ENCODE peak calls at places on chromosomes 13 and 19, in seven cellular contexts. One of them, this sample, is unnamed.

GRCh38 chr13:27853345-27853744 is 61.1 kb downstream of the GSX1 start:
- DNase-seq in activated B cell treated with CpG ODN at 0.5 μM for 24 hours: no peak
- DNase-seq in astrocyte of the cerebellum: no peak
- DNase-seq in cardiac fibroblast: no peak
- DNase-seq in thoracic aorta: no peak
- DNase-seq in fibroblast of mammary gland: no peak
- DNase-seq in kidney: no peak
- DNase-seq in this sample: no peak

GRCh38 chr13:59603646-59604045 is 560.1 kb downstream of the DIAPH3 start:
- DNase-seq in activated B cell treated with CpG ODN at 0.5 μM for 24 hours: no peak
- DNase-seq in astrocyte of the cerebellum: no peak
- DNase-seq in cardiac fibroblast: no peak
- DNase-seq in thoracic aorta: no peak
- DNase-seq in fibroblast of mammary gland: no peak
- DNase-seq in kidney: no peak
- DNase-seq in this sample: no peak

GRCh38 chr19:46732172-46732938 is 13.5 kb upstream of the FKRP start:
- DNase-seq in activated B cell treated with CpG ODN at 0.5 μM for 24 hours: no peak
- DNase-seq in astrocyte of the cerebellum: no peak
- DNase-seq in cardiac fibroblast: no peak
- DNase-seq in thoracic aorta: no peak
- DNase-seq in fibroblast of mammary gland: no peak
- DNase-seq in kidney: no peak
- DNase-seq in this sample: peak

GRCh38 chr13:113834496-113835200 is 29.2 kb downstream of the GAS6 start:
- DNase-seq in activated B cell treated with CpG ODN at 0.5 μM for 24 hours: no peak
- DNase-seq in astrocyte of the cerebellum: no peak
- DNase-seq in cardiac fibroblast: no peak
- DNase-seq in thoracic aorta: no peak
- DNase-seq in fibroblast of mammary gland: no peak
- DNase-seq in kidney: peak
- DNase-seq in this sample: no peak

GRCh38 chr19:10226376-10227214 is 4.5 kb downstream of the S1PR2 start:
- DNase-seq in activated B cell treated with CpG ODN at 0.5 μM for 24 hours: no peak
- DNase-seq in astrocyte of the cerebellum: no peak
- DNase-seq in cardiac fibroblast: peak
- DNase-seq in thoracic aorta: no peak
- DNase-seq in fibroblast of mammary gland: peak
- DNase-seq in kidney: peak
- DNase-seq in this sample: no peak

GRCh38 chr19:35224681-35225604 is 3.6 kb downstream of the FAM187B start:
- DNase-seq in activated B cell treated with CpG ODN at 0.5 μM for 24 hours: peak
- DNase-seq in astrocyte of the cerebellum: no peak
- DNase-seq in cardiac fibroblast: no peak
- DNase-seq in thoracic aorta: no peak
- DNase-seq in fibroblast of mammary gland: no peak
- DNase-seq in kidney: no peak
- DNase-seq in this sample: no peak

GRCh38 chr19:860481-861098 is 1.1 kb downstream of the CFD start:
- DNase-seq in activated B cell treated with CpG ODN at 0.5 μM for 24 hours: peak
- DNase-seq in astrocyte of the cerebellum: no peak
- DNase-seq in cardiac fibroblast: peak
- DNase-seq in thoracic aorta: no peak
- DNase-seq in fibroblast of mammary gland: peak
- DNase-seq in kidney: peak
- DNase-seq in this sample: no peak

GRCh38 chr19:11137542-11138384 is 17.8 kb downstream of the SPC24 start:
- DNase-seq in activated B cell treated with CpG ODN at 0.5 μM for 24 hours: no peak
- DNase-seq in astrocyte of the cerebellum: peak
- DNase-seq in cardiac fibroblast: peak
- DNase-seq in thoracic aorta: peak
- DNase-seq in fibroblast of mammary gland: peak
- DNase-seq in kidney: peak
- DNase-seq in this sample: no peak

GRCh38 chr19:31596751-31597150 is 247.5 kb upstream of the TSHZ3 start:
- DNase-seq in activated B cell treated with CpG ODN at 0.5 μM for 24 hours: no peak
- DNase-seq in astrocyte of the cerebellum: no peak
- DNase-seq in cardiac fibroblast: no peak
- DNase-seq in thoracic aorta: no peak
- DNase-seq in fibroblast of mammary gland: no peak
- DNase-seq in kidney: no peak
- DNase-seq in this sample: no peak

GRCh38 chr19:28396259-28396940 is 816.6 kb downstream of the UQCRFS1 start:
- DNase-seq in activated B cell treated with CpG ODN at 0.5 μM for 24 hours: no peak
- DNase-seq in astrocyte of the cerebellum: no peak
- DNase-seq in cardiac fibroblast: no peak
- DNase-seq in thoracic aorta: no peak
- DNase-seq in fibroblast of mammary gland: no peak
- DNase-seq in kidney: no peak
- DNase-seq in this sample: no peak

GRCh38 chr19:5254944-5255343 is 85.7 kb downstream of the PTPRS start:
- DNase-seq in activated B cell treated with CpG ODN at 0.5 μM for 24 hours: no peak
- DNase-seq in astrocyte of the cerebellum: no peak
- DNase-seq in cardiac fibroblast: no peak
- DNase-seq in thoracic aorta: no peak
- DNase-seq in fibroblast of mammary gland: no peak
- DNase-seq in kidney: peak
- DNase-seq in this sample: no peak

GRCh38 chr19:1655131-1655981 is 2.9 kb upstream of the TCF3 start:
- DNase-seq in activated B cell treated with CpG ODN at 0.5 μM for 24 hours: no peak
- DNase-seq in astrocyte of the cerebellum: no peak
- DNase-seq in cardiac fibroblast: no peak
- DNase-seq in thoracic aorta: no peak
- DNase-seq in fibroblast of mammary gland: no peak
- DNase-seq in kidney: peak
- DNase-seq in this sample: no peak

GRCh38 chr13:102901615-102902305 is 55.9 kb downstream of the ERCC5 start:
- DNase-seq in activated B cell treated with CpG ODN at 0.5 μM for 24 hours: no peak
- DNase-seq in astrocyte of the cerebellum: no peak
- DNase-seq in cardiac fibroblast: peak
- DNase-seq in thoracic aorta: no peak
- DNase-seq in fibroblast of mammary gland: peak
- DNase-seq in kidney: no peak
- DNase-seq in this sample: no peak

GRCh38 chr19:48391100-48392005 is at the start of gene KDELR1:
- DNase-seq in activated B cell treated with CpG ODN at 0.5 μM for 24 hours: peak
- DNase-seq in astrocyte of the cerebellum: peak
- DNase-seq in cardiac fibroblast: peak
- DNase-seq in thoracic aorta: no peak
- DNase-seq in fibroblast of mammary gland: peak
- DNase-seq in kidney: peak
- DNase-seq in this sample: no peak

GRCh38 chr19:21891086-21891485 is 55.1 kb upstream of the ZNF43 start:
- DNase-seq in activated B cell treated with CpG ODN at 0.5 μM for 24 hours: no peak
- DNase-seq in astrocyte of the cerebellum: no peak
- DNase-seq in cardiac fibroblast: no peak
- DNase-seq in thoracic aorta: no peak
- DNase-seq in fibroblast of mammary gland: no peak
- DNase-seq in kidney: no peak
- DNase-seq in this sample: no peak

GRCh38 chr13:106407338-106407737 is 128.1 kb downstream of the EFNB2 start:
- DNase-seq in activated B cell treated with CpG ODN at 0.5 μM for 24 hours: no peak
- DNase-seq in astrocyte of the cerebellum: no peak
- DNase-seq in cardiac fibroblast: peak
- DNase-seq in thoracic aorta: no peak
- DNase-seq in fibroblast of mammary gland: no peak
- DNase-seq in kidney: no peak
- DNase-seq in this sample: no peak

GRCh38 chr13:49791214-49791752 is 1.2 kb downstream of the KPNA3 start:
- DNase-seq in activated B cell treated with CpG ODN at 0.5 μM for 24 hours: no peak
- DNase-seq in astrocyte of the cerebellum: no peak
- DNase-seq in cardiac fibroblast: peak
- DNase-seq in thoracic aorta: no peak
- DNase-seq in fibroblast of mammary gland: peak
- DNase-seq in kidney: no peak
- DNase-seq in this sample: no peak

GRCh38 chr19:35034005-35034502 is 3.8 kb downstream of the SCN1B start:
- DNase-seq in activated B cell treated with CpG ODN at 0.5 μM for 24 hours: no peak
- DNase-seq in astrocyte of the cerebellum: no peak
- DNase-seq in cardiac fibroblast: no peak
- DNase-seq in thoracic aorta: no peak
- DNase-seq in fibroblast of mammary gland: no peak
- DNase-seq in kidney: no peak
- DNase-seq in this sample: no peak

GRCh38 chr13:74329978-74330377 is 195.8 kb upstream of the KLF12 start:
- DNase-seq in activated B cell treated with CpG ODN at 0.5 μM for 24 hours: no peak
- DNase-seq in astrocyte of the cerebellum: no peak
- DNase-seq in cardiac fibroblast: no peak
- DNase-seq in thoracic aorta: no peak
- DNase-seq in fibroblast of mammary gland: no peak
- DNase-seq in kidney: no peak
- DNase-seq in this sample: no peak

GRCh38 chr13:27965740-27966640 is 3.1 kb downstream of the CDX2 start:
- DNase-seq in activated B cell treated with CpG ODN at 0.5 μM for 24 hours: no peak
- DNase-seq in astrocyte of the cerebellum: no peak
- DNase-seq in cardiac fibroblast: no peak
- DNase-seq in thoracic aorta: no peak
- DNase-seq in fibroblast of mammary gland: no peak
- DNase-seq in kidney: no peak
- DNase-seq in this sample: no peak

GRCh38 chr19:1001538-1002166 is 1.4 kb downstream of the GRIN3B start:
- DNase-seq in activated B cell treated with CpG ODN at 0.5 μM for 24 hours: peak
- DNase-seq in astrocyte of the cerebellum: no peak
- DNase-seq in cardiac fibroblast: no peak
- DNase-seq in thoracic aorta: no peak
- DNase-seq in fibroblast of mammary gland: no peak
- DNase-seq in kidney: peak
- DNase-seq in this sample: no peak

GRCh38 chr13:42068886-42069285 is 20.4 kb downstream of the DGKH start:
- DNase-seq in activated B cell treated with CpG ODN at 0.5 μM for 24 hours: no peak
- DNase-seq in astrocyte of the cerebellum: no peak
- DNase-seq in cardiac fibroblast: no peak
- DNase-seq in thoracic aorta: no peak
- DNase-seq in fibroblast of mammary gland: no peak
- DNase-seq in kidney: no peak
- DNase-seq in this sample: no peak

GRCh38 chr13:53357582-53357981 is 329.0 kb downstream of the OLFM4 start:
- DNase-seq in activated B cell treated with CpG ODN at 0.5 μM for 24 hours: no peak
- DNase-seq in astrocyte of the cerebellum: no peak
- DNase-seq in cardiac fibroblast: no peak
- DNase-seq in thoracic aorta: no peak
- DNase-seq in fibroblast of mammary gland: no peak
- DNase-seq in kidney: no peak
- DNase-seq in this sample: no peak
- TF ChIP-seq CTCF in activated B cell treated with CpG ODN at 0.5 μM for 24 hours: no peak
- TF ChIP-seq CTCF in astrocyte of the cerebellum: no peak
- TF ChIP-seq CTCF in cardiac fibroblast: no peak
- TF ChIP-seq CTCF in thoracic aorta: no peak
- TF ChIP-seq CTCF in fibroblast of mammary gland: no peak
- TF ChIP-seq CTCF in kidney: no peak
- TF ChIP-seq CTCF in this sample: no peak

GRCh38 chr19:17170538-17171297 is 44.4 kb upstream of the USE1 start:
- DNase-seq in activated B cell treated with CpG ODN at 0.5 μM for 24 hours: no peak
- DNase-seq in astrocyte of the cerebellum: no peak
- DNase-seq in cardiac fibroblast: no peak
- DNase-seq in thoracic aorta: no peak
- DNase-seq in fibroblast of mammary gland: peak
- DNase-seq in kidney: no peak
- DNase-seq in this sample: no peak
- TF ChIP-seq CTCF in activated B cell treated with CpG ODN at 0.5 μM for 24 hours: no peak
- TF ChIP-seq CTCF in astrocyte of the cerebellum: no peak
- TF ChIP-seq CTCF in cardiac fibroblast: no peak
- TF ChIP-seq CTCF in thoracic aorta: no peak
- TF ChIP-seq CTCF in fibroblast of mammary gland: no peak
- TF ChIP-seq CTCF in kidney: no peak
- TF ChIP-seq CTCF in this sample: no peak

DNA sequence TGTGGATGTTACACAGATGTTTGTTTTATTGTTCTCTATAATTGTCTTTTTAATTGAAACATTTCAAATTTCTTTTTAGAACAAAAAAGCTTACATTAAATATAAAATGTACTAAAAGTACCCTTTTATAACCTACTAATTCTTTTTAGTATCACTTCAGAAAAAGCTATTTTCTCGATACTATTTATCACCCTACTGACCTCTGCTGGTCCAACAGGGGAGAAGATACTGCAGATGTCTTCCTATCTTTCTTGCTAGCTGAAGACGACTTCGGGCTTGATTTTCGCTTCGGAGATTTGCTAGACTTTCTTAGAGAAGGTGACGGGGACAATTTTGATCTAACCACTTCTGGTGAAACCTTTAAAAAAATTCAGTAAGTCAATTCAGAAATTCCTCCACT is 42.4 kb downstream of the ZC3H13 start:
- DNase-seq in activated B cell treated with CpG ODN at 0.5 μM for 24 hours: no peak
- DNase-seq in astrocyte of the cerebellum: no peak
- DNase-seq in cardiac fibroblast: peak
- DNase-seq in thoracic aorta: no peak
- DNase-seq in fibroblast of mammary gland: peak
- DNase-seq in kidney: no peak
- DNase-seq in this sample: no peak
- TF ChIP-seq CTCF in activated B cell treated with CpG ODN at 0.5 μM for 24 hours: no peak
- TF ChIP-seq CTCF in astrocyte of the cerebellum: peak
- TF ChIP-seq CTCF in cardiac fibroblast: peak
- TF ChIP-seq CTCF in thoracic aorta: no peak
- TF ChIP-seq CTCF in fibroblast of mammary gland: peak
- TF ChIP-seq CTCF in kidney: no peak
- TF ChIP-seq CTCF in this sample: peak

GRCh38 chr19:53983457-53984289 is 7.8 kb upstream of the CACNG6 start:
- DNase-seq in activated B cell treated with CpG ODN at 0.5 μM for 24 hours: no peak
- DNase-seq in astrocyte of the cerebellum: no peak
- DNase-seq in cardiac fibroblast: no peak
- DNase-seq in thoracic aorta: no peak
- DNase-seq in fibroblast of mammary gland: no peak
- DNase-seq in kidney: no peak
- DNase-seq in this sample: no peak

GRCh38 chr19:53982611-53983010 is 8.8 kb upstream of the CACNG6 start:
- DNase-seq in activated B cell treated with CpG ODN at 0.5 μM for 24 hours: no peak
- DNase-seq in astrocyte of the cerebellum: no peak
- DNase-seq in cardiac fibroblast: peak
- DNase-seq in thoracic aorta: no peak
- DNase-seq in fibroblast of mammary gland: no peak
- DNase-seq in kidney: no peak
- DNase-seq in this sample: no peak

GRCh38 chr19:53980553-53981407 is 10.7 kb upstream of the CACNG6 start:
- DNase-seq in activated B cell treated with CpG ODN at 0.5 μM for 24 hours: no peak
- DNase-seq in astrocyte of the cerebellum: no peak
- DNase-seq in cardiac fibroblast: peak
- DNase-seq in thoracic aorta: no peak
- DNase-seq in fibroblast of mammary gland: peak
- DNase-seq in kidney: no peak
- DNase-seq in this sample: no peak

GRCh38 chr19:53982056-53982455 is 9.4 kb upstream of the CACNG6 start:
- DNase-seq in activated B cell treated with CpG ODN at 0.5 μM for 24 hours: no peak
- DNase-seq in astrocyte of the cerebellum: no peak
- DNase-seq in cardiac fibroblast: no peak
- DNase-seq in thoracic aorta: no peak
- DNase-seq in fibroblast of mammary gland: no peak
- DNase-seq in kidney: no peak
- DNase-seq in this sample: no peak

DNA sequence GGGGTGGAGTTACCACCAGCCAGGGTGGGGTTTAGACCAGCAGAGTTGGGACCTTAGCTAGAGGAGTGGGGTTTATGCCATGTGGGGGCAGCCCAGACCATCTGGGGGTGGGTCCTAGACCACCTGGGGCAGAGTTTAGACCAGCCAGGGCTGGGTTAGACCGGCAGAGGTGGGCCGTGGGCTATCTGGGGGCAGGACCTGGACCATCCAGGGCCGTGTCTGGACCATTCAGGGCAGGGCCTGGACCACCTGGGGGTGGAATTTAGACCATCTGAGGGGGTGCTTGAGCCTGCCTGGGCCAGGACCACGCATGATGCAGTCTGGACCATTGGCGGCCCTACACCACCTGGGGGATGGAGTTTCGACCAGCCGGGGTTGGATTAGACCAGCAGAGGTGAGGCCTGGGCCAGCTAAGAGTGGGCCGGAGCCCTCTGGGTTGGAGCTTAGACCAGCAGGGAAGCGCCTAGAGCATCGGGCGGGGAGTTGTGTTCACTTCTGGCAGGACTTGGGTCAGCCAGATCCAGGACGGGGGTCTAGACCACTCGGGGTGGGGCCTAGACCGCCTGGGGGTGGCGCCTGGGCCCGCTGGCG is 9.9 kb upstream of the CACNG6 start:
- DNase-seq in activated B cell treated with CpG ODN at 0.5 μM for 24 hours: no peak
- DNase-seq in astrocyte of the cerebellum: no peak
- DNase-seq in cardiac fibroblast: no peak
- DNase-seq in thoracic aorta: no peak
- DNase-seq in fibroblast of mammary gland: no peak
- DNase-seq in kidney: no peak
- DNase-seq in this sample: no peak
- TF ChIP-seq CTCF in activated B cell treated with CpG ODN at 0.5 μM for 24 hours: no peak
- TF ChIP-seq CTCF in astrocyte of the cerebellum: no peak
- TF ChIP-seq CTCF in cardiac fibroblast: no peak
- TF ChIP-seq CTCF in thoracic aorta: no peak
- TF ChIP-seq CTCF in fibroblast of mammary gland: no peak
- TF ChIP-seq CTCF in kidney: no peak
- TF ChIP-seq CTCF in this sample: no peak